ENCODE peak calls at places on chromosomes 1 and 21, in eight cellular contexts. I, L, O, M, F, R, A and J are unnamed samples.

GRCh38 chr1:9022773-9023172 is 3.5 kb downstream of the SLC2A7 start:
- DNase-seq in I (no peak), L (no peak), O (no peak), M (no peak), F (no peak), R (no peak), A (no peak), J (no peak)

GRCh38 chr1:65792671-65793358 is at the start of gene PDE4B:
- DNase-seq in I (peak), L (peak), O (no peak), M (no peak), F (no peak), R (no peak), A (no peak), J (no peak)

GRCh38 chr1:203089651-203090045 is 3.8 kb upstream of the MYOG start:
- DNase-seq in I (no peak), L (no peak), O (no peak), M (peak), F (no peak), R (no peak), A (no peak), J (no peak)

GRCh38 chr21:35652872-35653271 is 407.5 kb downstream of the SETD4 start:
- DNase-seq in I (no peak), L (no peak), O (no peak), M (no peak), F (no peak), R (no peak), A (no peak), J (no peak)

GRCh38 chr1:89382479-89382878 is 18.6 kb downstream of the GBP6 start:
- DNase-seq in I (no peak), L (no peak), O (no peak), M (no peak), F (no peak), R (no peak), A (no peak), J (no peak)

GRCh38 chr1:234647758-234648157 is 37.8 kb upstream of the IRF2BP2 start:
- DNase-seq in I (no peak), L (no peak), O (no peak), M (no peak), F (no peak), R (no peak), A (no peak), J (no peak)

GRCh38 chr1:46285730-46286477 is 17.5 kb downstream of the LRRC41 start:
- DNase-seq in I (no peak), L (no peak), O (no peak), M (no peak), F (no peak), R (no peak), A (no peak), J (no peak)

GRCh38 chr1:77371396-77371795 is 89.6 kb downstream of the AK5 start:
- DNase-seq in I (no peak), L (peak), O (no peak), M (no peak), F (no peak), R (no peak), A (no peak), J (no peak)

GRCh38 chr1:83882906-83883305 is 116.0 kb downstream of the TTLL7 start:
- DNase-seq in I (peak), L (peak), O (no peak), M (no peak), F (no peak), R (peak), A (no peak), J (no peak)

GRCh38 chr1:167713330-167714081 is 8.3 kb upstream of the MPZL1 start:
- DNase-seq in I (no peak), L (peak), O (no peak), M (no peak), F (no peak), R (no peak), A (no peak), J (no peak)

GRCh38 chr1:185228979-185229378 is 72.0 kb downstream of the SWT1 start:
- DNase-seq in I (no peak), L (no peak), O (no peak), M (no peak), F (no peak), R (no peak), A (no peak), J (no peak)

GRCh38 chr1:214510914-214511638 is 40.3 kb downstream of the PTPN14 start:
- DNase-seq in I (no peak), L (no peak), O (no peak), M (no peak), F (no peak), R (no peak), A (no peak), J (no peak)

GRCh38 chr1:52368383-52369172 is 2.6 kb upstream of the CC2D1B start:
- DNase-seq in I (peak), L (peak), O (peak), M (peak), F (no peak), R (no peak), A (peak), J (no peak)

GRCh38 chr21:45078877-45079281 is 4.5 kb downstream of the ADARB1 start:
- DNase-seq in I (no peak), L (peak), O (peak), M (no peak), F (no peak), R (peak), A (peak), J (no peak)

GRCh38 chr1:108715932-108716331 is 3.2 kb downstream of the FNDC7 start:
- DNase-seq in I (no peak), L (no peak), O (no peak), M (no peak), F (no peak), R (no peak), A (no peak), J (no peak)

GRCh38 chr1:72649211-72649888 is 367.0 kb upstream of the NEGR1 start:
- DNase-seq in I (no peak), L (no peak), O (no peak), M (no peak), F (no peak), R (no peak), A (no peak), J (no peak)

GRCh38 chr1:245718123-245718522 is 563.3 kb downstream of the KIF26B start:
- DNase-seq in I (no peak), L (no peak), O (no peak), M (no peak), F (no peak), R (no peak), A (no peak), J (no peak)

GRCh38 chr1:68232354-68233148 is at the start of gene WLS:
- DNase-seq in I (peak), L (peak), O (no peak), M (peak), F (no peak), R (no peak), A (no peak), J (no peak)

GRCh38 chr1:20373286-20373685 is 82.6 kb downstream of the VWA5B1 start:
- DNase-seq in I (no peak), L (no peak), O (no peak), M (no peak), F (no peak), R (no peak), A (no peak), J (no peak)

GRCh38 chr1:113534875-113535274 is 144.6 kb downstream of the MAGI3 start:
- DNase-seq in I (no peak), L (peak), O (no peak), M (no peak), F (no peak), R (no peak), A (no peak), J (no peak)

GRCh38 chr1:38815903-38816627 is 43.5 kb downstream of the RRAGC start:
- DNase-seq in I (no peak), L (no peak), O (no peak), M (no peak), F (no peak), R (no peak), A (no peak), J (no peak)

GRCh38 chr1:20093940-20094391 is 24.0 kb downstream of the PLA2G5 start:
- DNase-seq in I (no peak), L (peak), O (no peak), M (no peak), F (no peak), R (no peak), A (no peak), J (no peak)

GRCh38 chr21:42282715-42283114 is 32.5 kb downstream of the TFF3 start:
- DNase-seq in I (no peak), L (no peak), O (no peak), M (no peak), F (no peak), R (no peak), A (no peak), J (no peak)

GRCh38 chr1:30412241-30413110 is 310.9 kb downstream of the MATN1 start:
- DNase-seq in I (no peak), L (no peak), O (no peak), M (no peak), F (no peak), R (peak), A (no peak), J (no peak)

GRCh38 chr1:232223309-232223708 is 406.6 kb downstream of the SIPA1L2 start:
- DNase-seq in I (no peak), L (no peak), O (no peak), M (no peak), F (no peak), R (no peak), A (no peak), J (no peak)

GRCh38 chr1:44408181-44409018 is 3.3 kb downstream of the RNF220 start:
- DNase-seq in I (no peak), L (no peak), O (no peak), M (no peak), F (no peak), R (no peak), A (no peak), J (no peak)

GRCh38 chr1:101004666-101005065 is 20.9 kb downstream of the DPH5 start:
- DNase-seq in I (no peak), L (peak), O (no peak), M (no peak), F (no peak), R (no peak), A (no peak), J (no peak)

GRCh38 chr21:39860600-39860999 is 6.6 kb upstream of the PCP4 start:
- DNase-seq in I (no peak), L (no peak), O (no peak), M (no peak), F (no peak), R (no peak), A (no peak), J (no peak)

GRCh38 chr1:15849775-15850449 is 2.4 kb downstream of the SPEN start:
- DNase-seq in I (peak), L (peak), O (peak), M (peak), F (no peak), R (no peak), A (no peak), J (no peak)

GRCh38 chr1:217453816-217454215 is 177.1 kb downstream of the GPATCH2 start:
- DNase-seq in I (no peak), L (no peak), O (no peak), M (peak), F (no peak), R (no peak), A (no peak), J (no peak)

GRCh38 chr1:23585321-23586022 is 26.2 kb upstream of the ID3 start:
- DNase-seq in I (no peak), L (peak), O (no peak), M (no peak), F (no peak), R (peak), A (no peak), J (peak)

GRCh38 chr1:2128189-2128901 is 66.2 kb downstream of the FAAP20 start:
- DNase-seq in I (no peak), L (no peak), O (no peak), M (no peak), F (no peak), R (no peak), A (no peak), J (no peak)

GRCh38 chr1:22919341-22920025 is 53.2 kb downstream of the LACTBL1 start:
- DNase-seq in I (no peak), L (no peak), O (no peak), M (no peak), F (no peak), R (no peak), A (no peak), J (no peak)

GRCh38 chr1:43327549-43328292 is 9.9 kb upstream of the MPL start:
- DNase-seq in I (no peak), L (peak), O (no peak), M (no peak), F (no peak), R (no peak), A (no peak), J (no peak)

GRCh38 chr1:247118946-247119446 is 14.8 kb upstream of the ZNF669 start:
- DNase-seq in I (peak), L (peak), O (peak), M (no peak), F (no peak), R (no peak), A (no peak), J (no peak)

GRCh38 chr1:188061881-188062280 is 1233.1 kb downstream of the PLA2G4A start:
- DNase-seq in I (no peak), L (no peak), O (no peak), M (no peak), F (no peak), R (no peak), A (no peak), J (no peak)

GRCh38 chr1:222749927-222750326 is 12.9 kb downstream of the FAM177B start:
- DNase-seq in I (no peak), L (no peak), O (no peak), M (no peak), F (no peak), R (no peak), A (no peak), J (no peak)

GRCh38 chr1:62076286-62076685 is 118.4 kb upstream of the L1TD1 start:
- DNase-seq in I (peak), L (peak), O (no peak), M (no peak), F (no peak), R (no peak), A (no peak), J (no peak)